ENCODE peak calls at places on chromosomes 13 and 19, in four cellular contexts. D is HepG2, P is SK-N-SH, I is K562. S is an unnamed sample.

GRCh38 chr19:16417660-16418596 is 53.8 kb downstream of the EPS15L1 start:
- DNase-seq in I (peak; percentile 63), D (peak; percentile 30), P (peak; percentile 91), S (peak; percentile 85)

GRCh38 chr13:110536006-110536693 is 25.4 kb downstream of the RAB20 start:
- DNase-seq in P (no peak), I (peak; percentile 33), D (no peak), S (no peak)

GRCh38 chr13:41639955-41640780 is 182.8 kb downstream of the RGCC start:
- DNase-seq in P (no peak), I (no peak), D (peak; percentile 79), S (no peak)

GRCh38 chr19:10271543-10272086 is 695 bp downstream of the ICAM1 start:
- DNase-seq in I (no peak), D (no peak), P (peak; percentile 34), S (no peak)

GRCh38 chr19:10027158-10027997 is 14.1 kb downstream of the RDH8 start:
- DNase-seq in P (peak; percentile 96), I (peak; percentile 94), D (peak; percentile 82), S (peak; percentile 99)

GRCh38 chr19:11017275-11018035 is 56.6 kb downstream of the SMARCA4 start:
- DNase-seq in P (no peak), D (no peak), I (no peak), S (no peak)

GRCh38 chr13:43229506-43229905 is 206.1 kb downstream of the DNAJC15 start:
- DNase-seq in D (no peak), P (no peak), I (no peak), S (no peak)

GRCh38 chr19:11025006-11025405 is 64.2 kb downstream of the SMARCA4 start:
- DNase-seq in I (no peak), D (no peak), P (no peak), S (no peak)

GRCh38 chr13:37640499-37640898 is 41.9 kb upstream of the POSTN start:
- DNase-seq in I (peak; percentile 14), D (no peak), P (no peak), S (peak; percentile 12)

GRCh38 chr19:54707932-54708331 is 16.3 kb upstream of the KIR3DL3 start:
- DNase-seq in D (no peak), P (no peak), I (no peak), S (no peak)

GRCh38 chr13:49265822-49266221 is 18.1 kb downstream of the CDADC1 start:
- DNase-seq in D (no peak), I (no peak), P (no peak), S (no peak)

GRCh38 chr19:38210458-38210987 is 13.5 kb downstream of the DPF1 start:
- DNase-seq in I (no peak), P (peak; percentile 95), D (no peak), S (peak; percentile 93)

GRCh38 chr13:28179974-28180373 is 41.6 kb downstream of the PAN3 start:
- DNase-seq in P (no peak), D (no peak), I (no peak), S (no peak)

GRCh38 chr13:66553391-66553790 is 676.7 kb downstream of the PCDH9 start:
- DNase-seq in D (no peak), I (no peak), P (no peak), S (no peak)

GRCh38 chr19:1825909-1826556 is 14.0 kb upstream of the ATP8B3 start:
- DNase-seq in D (peak; percentile 48), P (peak; percentile 97), I (peak; percentile 93), S (peak; percentile 93)

GRCh38 chr13:84821261-84821660 is 939.0 kb upstream of the SLITRK1 start:
- DNase-seq in D (no peak), P (peak; percentile 25), I (no peak), S (no peak)

GRCh38 chr19:41421314-41421713 is 5.9 kb downstream of the B3GNT8 start:
- DNase-seq in D (no peak), I (no peak), P (no peak), S (no peak)

GRCh38 chr19:35545001-35545854 is at the start of gene TMEM147:
- DNase-seq in I (peak; percentile 94), D (peak; percentile 72), P (peak; percentile 100), S (peak; percentile 93)

GRCh38 chr13:50809133-50810090 is 34.1 kb downstream of the DLEU7 start:
- DNase-seq in P (no peak), I (no peak), D (no peak), S (no peak)

GRCh38 chr19:47020132-47020805 is 632 bp downstream of the NPAS1 start:
- DNase-seq in P (peak; percentile 56), I (no peak), D (no peak), S (no peak)

GRCh38 chr13:76462003-76462402 is 424.2 kb downstream of the KCTD12 start:
- DNase-seq in P (no peak), I (no peak), D (no peak), S (no peak)

GRCh38 chr19:42420055-42420544 is 7.1 kb downstream of the LIPE start:
- DNase-seq in P (peak; percentile 76), D (peak; percentile 80), I (peak; percentile 82), S (peak; percentile 69)

GRCh38 chr13:50320297-50320862 is 305.1 kb downstream of the KCNRG start:
- DNase-seq in I (no peak), P (no peak), D (peak; percentile 84), S (no peak)

GRCh38 chr13:71758823-71759222 is 108.2 kb downstream of the DACH1 start:
- DNase-seq in I (no peak), P (peak; percentile 11), D (no peak), S (no peak)

GRCh38 chr13:112984954-112985802 is 16.2 kb downstream of the MCF2L start:
- DNase-seq in P (no peak), I (no peak), D (peak; percentile 82), S (no peak)

GRCh38 chr13:113764793-113765190 is 5.8 kb downstream of the TMEM255B start:
- DNase-seq in P (no peak), D (no peak), I (no peak), S (no peak)

GRCh38 chr13:97130201-97130600 is 91.9 kb upstream of the MBNL2 start:
- DNase-seq in I (no peak), P (no peak), D (no peak), S (no peak)

GRCh38 chr13:50080158-50080855 is 65.1 kb downstream of the KCNRG start:
- DNase-seq in D (peak; percentile 23), I (peak; percentile 48), P (peak; percentile 12), S (no peak)

GRCh38 chr13:113936566-113936965 is 37.3 kb downstream of the C13orf46 start:
- DNase-seq in D (no peak), P (no peak), I (no peak), S (no peak)

GRCh38 chr13:57918913-57919312 is 287.4 kb downstream of the PCDH17 start:
- DNase-seq in D (no peak), I (no peak), P (no peak), S (no peak)

GRCh38 chr13:74067818-74068217 is 66.4 kb downstream of the KLF12 start:
- DNase-seq in I (no peak), P (no peak), D (no peak), S (no peak)

GRCh38 chr19:41688687-41689086 is 617 bp upstream of the CEACAM7 start:
- DNase-seq in I (no peak), P (no peak), D (no peak), S (no peak)

GRCh38 chr19:39082745-39083598 is 1.2 kb upstream of the ACP7 start:
- DNase-seq in P (no peak), D (no peak), I (no peak), S (no peak)

GRCh38 chr19:16397791-16398529 is 73.3 kb downstream of the KLF2 start:
- DNase-seq in I (no peak), D (no peak), P (no peak), S (no peak)

GRCh38 chr13:47112205-47112896 is 215.5 kb upstream of the HTR2A start:
- DNase-seq in P (no peak), D (no peak), I (peak; percentile 59), S (no peak)

GRCh38 chr13:87128006-87128405 is 543.2 kb upstream of the SLITRK5 start:
- DNase-seq in D (no peak), I (no peak), P (no peak), S (peak; percentile 13)

GRCh38 chr13:32228330-32229041 is 86.7 kb downstream of the ZAR1L start:
- DNase-seq in D (no peak), I (peak; percentile 6), P (no peak), S (no peak)

GRCh38 chr13:41917641-41918040 is 43.3 kb downstream of the VWA8 start:
- DNase-seq in P (no peak), I (no peak), D (no peak), S (no peak)

GRCh38 chr19:17107546-17108452 is 32.2 kb downstream of the MYO9B start:
- DNase-seq in I (no peak), D (peak; percentile 16), P (peak; percentile 57), S (no peak)

DNA sequence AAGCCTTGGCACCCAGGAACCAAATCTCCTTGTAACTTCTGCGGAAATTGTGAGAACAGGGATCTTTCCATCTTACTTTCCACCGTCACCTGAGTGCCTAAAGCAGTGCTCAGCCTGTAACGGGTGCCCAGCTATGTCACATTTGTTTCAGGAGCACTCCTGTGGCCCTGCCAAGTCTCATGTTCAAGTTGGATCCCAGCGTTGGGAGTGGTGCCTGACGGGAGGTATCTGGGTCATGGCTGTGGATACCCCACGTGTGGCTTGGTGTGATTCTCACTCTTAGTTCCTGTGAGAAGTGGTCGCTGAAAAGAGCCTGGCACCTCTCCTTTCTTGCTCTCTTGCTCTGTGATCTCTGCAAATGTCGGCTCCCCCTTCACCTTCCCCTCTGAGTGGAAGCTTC is 114.9 kb downstream of the UQCRFS1 start:
- DNase-seq in P (no peak), I (no peak), D (no peak), S (no peak)
- TF ChIP-seq USF2 in P (no peak), I (no peak), D (no peak), S (no peak)

DNA sequence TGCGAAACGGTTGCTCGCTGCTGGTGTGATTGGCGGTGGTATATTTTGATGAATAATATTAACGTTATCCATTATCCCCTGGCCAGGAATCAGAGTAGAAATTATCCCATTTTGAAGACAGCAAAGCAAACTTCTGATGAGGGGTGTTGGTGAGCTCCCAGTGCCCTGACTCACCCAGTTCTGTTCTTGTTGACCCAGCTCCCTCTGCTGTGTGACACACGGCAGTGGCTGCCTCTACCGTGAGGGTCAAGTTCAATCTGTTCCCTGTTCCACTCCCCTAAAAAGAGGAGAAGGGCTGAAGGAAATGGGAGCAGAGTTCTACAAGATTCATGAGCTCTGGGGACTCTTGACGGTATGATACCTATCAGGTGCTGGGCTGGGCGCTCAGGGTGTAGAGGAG is 2.0 kb downstream of the CAMSAP3 start:
- DNase-seq in D (peak; percentile 31), P (no peak), I (no peak), S (no peak)
- TF ChIP-seq FOXJ3 in D (no peak), P (no peak), I (no peak), S (no peak)

GRCh38 chr19:33426621-33427475 is 53.3 kb downstream of the CEBPG start:
- DNase-seq in I (no peak), D (no peak), P (no peak), S (no peak)
- TF ChIP-seq USF2 in I (no peak), D (no peak), P (no peak), S (no peak)

GRCh38 chr19:12578641-12579040 is 27.4 kb upstream of the ZNF564 start:
- DNase-seq in P (no peak), D (no peak), I (no peak), S (no peak)

GRCh38 chr19:12581100-12581499 is 29.5 kb downstream of the ZNF490 start:
- DNase-seq in P (no peak), I (no peak), D (no peak), S (no peak)

DNA sequence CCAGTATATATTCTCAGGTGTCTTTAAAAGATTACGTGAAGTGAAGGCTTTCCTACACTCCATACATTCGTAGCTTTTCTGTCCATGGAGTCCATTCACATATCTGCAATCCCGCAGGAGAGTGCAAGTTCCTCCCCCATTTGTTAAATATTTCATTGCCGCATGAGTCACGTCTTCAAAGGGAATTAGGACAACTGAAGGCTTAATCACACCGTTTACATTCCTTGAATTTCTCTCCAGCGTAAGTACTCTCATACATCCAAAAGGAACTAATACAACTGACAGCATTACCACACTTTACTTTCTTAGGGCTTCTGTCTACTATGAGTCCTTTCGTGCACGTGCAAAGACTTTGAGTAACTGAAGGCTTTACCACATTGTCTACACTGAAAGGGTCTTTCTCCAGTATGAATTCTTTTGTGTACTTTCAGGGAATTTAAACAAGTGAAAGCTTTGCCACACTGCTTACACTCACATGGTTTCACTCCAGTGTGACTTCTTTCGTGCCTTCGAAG is 29.0 kb upstream of the ZNF564 start:
- DNase-seq in P (no peak), I (no peak), D (peak; percentile 78), S (no peak)
- TF ChIP-seq FOXJ3 in P (no peak), I (no peak), D (no peak), S (no peak)

S was measured in WTC11.